ENCODE peak calls at places on chromosomes 13 and 19, in four cellular contexts. P is astrocyte of the spinal cord; V is HCT116; M is CD4-positive, alpha-beta T cell. Y is an unnamed sample.

GRCh38 chr13:35475960-35476943 is at the start of gene MAB21L1:
- DNase-seq in V (no peak), P (peak), M (no peak), Y (no peak)

GRCh38 chr13:109182777-109183465 is 553.5 kb downstream of the MYO16 start:
- DNase-seq in V (no peak), P (peak), M (no peak), Y (no peak)

GRCh38 chr13:36418022-36418805 is 14.1 kb upstream of the CCNA1 start:
- DNase-seq in V (no peak), P (peak), M (no peak), Y (peak)

GRCh38 chr13:39016789-39017188 is 21.1 kb downstream of the PROSER1 start:
- DNase-seq in M (no peak), P (peak), V (peak), Y (no peak)

GRCh38 chr13:47326061-47326460 is 429.2 kb upstream of the HTR2A start:
- DNase-seq in P (no peak), V (no peak), M (no peak), Y (no peak)

GRCh38 chr13:64793131-64793530 is 2437.0 kb downstream of the PCDH9 start:
- DNase-seq in M (no peak), P (no peak), V (no peak), Y (no peak)

GRCh38 chr19:1304197-1304924 is 18.7 kb downstream of the EFNA2 start:
- DNase-seq in P (no peak), M (no peak), V (no peak), Y (no peak)

GRCh38 chr13:113002206-113002821 is 33.3 kb downstream of the MCF2L start:
- DNase-seq in P (no peak), V (no peak), M (no peak), Y (no peak)

GRCh38 chr13:71156550-71156949 is 710.5 kb downstream of the DACH1 start:
- DNase-seq in P (no peak), M (no peak), V (no peak), Y (no peak)

GRCh38 chr19:43465468-43466120 is at the start of gene LYPD3:
- DNase-seq in P (no peak), M (no peak), V (peak), Y (no peak)

GRCh38 chr19:18742324-18742723 is 48.8 kb downstream of the COMP start:
- DNase-seq in M (no peak), P (no peak), V (no peak), Y (no peak)

GRCh38 chr13:43664700-43665191 is 122.0 kb downstream of the ENOX1 start:
- DNase-seq in P (peak), M (no peak), V (no peak), Y (no peak)

GRCh38 chr13:21014666-21015170 is 46.7 kb downstream of the LATS2 start:
- DNase-seq in V (no peak), M (no peak), P (peak), Y (no peak)

GRCh38 chr13:99527346-99527745 is 26.1 kb downstream of the TM9SF2 start:
- DNase-seq in P (no peak), V (no peak), M (no peak), Y (no peak)

GRCh38 chr19:8973501-8974091 is 36.6 kb downstream of the MUC16 start:
- DNase-seq in V (no peak), P (no peak), M (no peak), Y (no peak)

GRCh38 chr19:686589-687297 is 8.5 kb downstream of the PRSS57 start:
- DNase-seq in V (no peak), P (no peak), M (no peak), Y (no peak)

GRCh38 chr13:99760456-99760855 is 211.1 kb downstream of the ZIC5 start:
- DNase-seq in V (no peak), M (no peak), P (no peak), Y (no peak)

GRCh38 chr13:24271611-24272451 is 37.5 kb upstream of the C1QTNF9 start:
- DNase-seq in M (peak), V (no peak), P (peak), Y (no peak)

GRCh38 chr13:47521895-47522487 is 479.1 kb downstream of the SUCLA2 start:
- DNase-seq in V (no peak), M (no peak), P (no peak), Y (no peak)

GRCh38 chr19:45444318-45445041 is 20.8 kb upstream of the ERCC1 start:
- DNase-seq in M (peak), P (peak), V (no peak), Y (no peak)

GRCh38 chr19:53991224-53992113 is at the start of gene CACNG6:
- DNase-seq in P (no peak), M (no peak), V (no peak), Y (no peak)

GRCh38 chr13:46899801-46900200 is 2.9 kb upstream of the HTR2A start:
- DNase-seq in V (no peak), P (no peak), M (no peak), Y (no peak)

GRCh38 chr19:16382775-16383543 is 58.3 kb downstream of the KLF2 start:
- DNase-seq in V (peak), P (peak), M (peak), Y (no peak)

GRCh38 chr13:113427562-113428468 is 25.5 kb downstream of the ADPRHL1 start:
- DNase-seq in V (no peak), P (no peak), M (no peak), Y (no peak)

Y was measured in SK-N-MC.